ENCODE peak calls at places on chromosome 13, in seven cellular contexts. One of them, this sample, is unnamed.
A peak's percentile ranks its signal among the peaks of the same experiment; 100 is the strongest.

GRCh38 chr13:111604087-111604486 is 283.6 kb downstream of the TEX29 start:
- DNase-seq in neural progenitor cell: no peak
- DNase-seq in osteocyte: no peak
- DNase-seq in cardiac fibroblast: no peak
- DNase-seq in PC-9: no peak
- DNase-seq in RWPE1: no peak
- DNase-seq in mammary epithelial cell: no peak
- DNase-seq in this sample: no peak

GRCh38 chr13:112444416-112445399 is 68.6 kb downstream of the SPACA7 start:
- DNase-seq in RWPE1: no peak
- DNase-seq in mammary epithelial cell: no peak
- DNase-seq in neural progenitor cell: no peak
- DNase-seq in PC-9: no peak
- DNase-seq in cardiac fibroblast: no peak
- DNase-seq in osteocyte: peak; percentile 83
- DNase-seq in this sample: no peak

GRCh38 chr13:66835040-66835628 is 395.0 kb downstream of the PCDH9 start:
- DNase-seq in RWPE1: no peak
- DNase-seq in neural progenitor cell: peak; percentile 79
- DNase-seq in cardiac fibroblast: peak; percentile 67
- DNase-seq in PC-9: no peak
- DNase-seq in osteocyte: no peak
- DNase-seq in mammary epithelial cell: no peak
- DNase-seq in this sample: peak; percentile 66

GRCh38 chr13:30818323-30818960 is 83.1 kb downstream of the ALOX5AP start:
- DNase-seq in cardiac fibroblast: peak; percentile 97
- DNase-seq in RWPE1: peak; percentile 60
- DNase-seq in osteocyte: no peak
- DNase-seq in mammary epithelial cell: peak; percentile 71
- DNase-seq in PC-9: no peak
- DNase-seq in neural progenitor cell: no peak
- DNase-seq in this sample: no peak

GRCh38 chr13:99866781-99867180 is 104.8 kb downstream of the ZIC5 start:
- DNase-seq in mammary epithelial cell: no peak
- DNase-seq in cardiac fibroblast: no peak
- DNase-seq in osteocyte: no peak
- DNase-seq in neural progenitor cell: no peak
- DNase-seq in PC-9: no peak
- DNase-seq in RWPE1: no peak
- DNase-seq in this sample: no peak

GRCh38 chr13:41767801-41768200 is 193.1 kb downstream of the VWA8 start:
- DNase-seq in neural progenitor cell: no peak
- DNase-seq in RWPE1: no peak
- DNase-seq in cardiac fibroblast: peak; percentile 65
- DNase-seq in PC-9: no peak
- DNase-seq in osteocyte: no peak
- DNase-seq in mammary epithelial cell: no peak
- DNase-seq in this sample: no peak

GRCh38 chr13:113921763-113922162 is 52.1 kb downstream of the C13orf46 start:
- DNase-seq in PC-9: no peak
- DNase-seq in RWPE1: no peak
- DNase-seq in mammary epithelial cell: no peak
- DNase-seq in osteocyte: no peak
- DNase-seq in neural progenitor cell: no peak
- DNase-seq in cardiac fibroblast: no peak
- DNase-seq in this sample: no peak

GRCh38 chr13:46595136-46595917 is 42.4 kb downstream of the LRCH1 start:
- DNase-seq in neural progenitor cell: no peak
- DNase-seq in osteocyte: no peak
- DNase-seq in RWPE1: peak; percentile 70
- DNase-seq in cardiac fibroblast: peak; percentile 49
- DNase-seq in PC-9: peak; percentile 93
- DNase-seq in mammary epithelial cell: peak; percentile 82
- DNase-seq in this sample: no peak

GRCh38 chr13:109323338-109323737 is 463.0 kb downstream of the IRS2 start:
- DNase-seq in osteocyte: no peak
- DNase-seq in RWPE1: no peak
- DNase-seq in PC-9: no peak
- DNase-seq in neural progenitor cell: no peak
- DNase-seq in mammary epithelial cell: no peak
- DNase-seq in cardiac fibroblast: no peak
- DNase-seq in this sample: no peak

GRCh38 chr13:99086869-99087129 is 108.9 kb upstream of the DOCK9 start:
- DNase-seq in RWPE1: peak; percentile 40
- DNase-seq in cardiac fibroblast: no peak
- DNase-seq in PC-9: no peak
- DNase-seq in osteocyte: peak; percentile 85
- DNase-seq in neural progenitor cell: no peak
- DNase-seq in mammary epithelial cell: peak; percentile 42
- DNase-seq in this sample: no peak

GRCh38 chr13:38398810-38399493 is 49.3 kb downstream of the UFM1 start:
- DNase-seq in RWPE1: no peak
- DNase-seq in mammary epithelial cell: peak; percentile 95
- DNase-seq in cardiac fibroblast: peak; percentile 61
- DNase-seq in osteocyte: no peak
- DNase-seq in neural progenitor cell: no peak
- DNase-seq in PC-9: no peak
- DNase-seq in this sample: no peak

GRCh38 chr13:112178769-112179168 is 111.8 kb downstream of the SOX1 start:
- DNase-seq in neural progenitor cell: no peak
- DNase-seq in osteocyte: no peak
- DNase-seq in cardiac fibroblast: no peak
- DNase-seq in PC-9: no peak
- DNase-seq in RWPE1: no peak
- DNase-seq in mammary epithelial cell: no peak
- DNase-seq in this sample: no peak

GRCh38 chr13:30466358-30466714 is 600 bp upstream of the HMGB1 start:
- DNase-seq in RWPE1: peak; percentile 16
- DNase-seq in neural progenitor cell: peak; percentile 55
- DNase-seq in mammary epithelial cell: no peak
- DNase-seq in osteocyte: no peak
- DNase-seq in cardiac fibroblast: no peak
- DNase-seq in PC-9: no peak
- DNase-seq in this sample: no peak

GRCh38 chr13:33235078-33235477 is 50.5 kb downstream of the STARD13 start:
- DNase-seq in cardiac fibroblast: peak; percentile 44
- DNase-seq in osteocyte: no peak
- DNase-seq in neural progenitor cell: no peak
- DNase-seq in PC-9: peak; percentile 61
- DNase-seq in RWPE1: no peak
- DNase-seq in mammary epithelial cell: no peak
- DNase-seq in this sample: no peak

GRCh38 chr13:85638815-85639393 is 160.3 kb downstream of the SLITRK6 start:
- DNase-seq in osteocyte: no peak
- DNase-seq in RWPE1: no peak
- DNase-seq in neural progenitor cell: no peak
- DNase-seq in PC-9: no peak
- DNase-seq in mammary epithelial cell: no peak
- DNase-seq in cardiac fibroblast: no peak
- DNase-seq in this sample: no peak

GRCh38 chr13:43478178-43478577 is 308.6 kb downstream of the ENOX1 start:
- DNase-seq in RWPE1: no peak
- DNase-seq in cardiac fibroblast: no peak
- DNase-seq in neural progenitor cell: no peak
- DNase-seq in mammary epithelial cell: no peak
- DNase-seq in PC-9: no peak
- DNase-seq in osteocyte: no peak
- DNase-seq in this sample: no peak

GRCh38 chr13:99566125-99567083 is 65.1 kb downstream of the TM9SF2 start:
- DNase-seq in mammary epithelial cell: no peak
- DNase-seq in RWPE1: no peak
- DNase-seq in cardiac fibroblast: no peak
- DNase-seq in neural progenitor cell: no peak
- DNase-seq in PC-9: no peak
- DNase-seq in osteocyte: no peak
- DNase-seq in this sample: no peak

GRCh38 chr13:65656740-65657329 is 1573.3 kb downstream of the PCDH9 start:
- DNase-seq in PC-9: no peak
- DNase-seq in osteocyte: no peak
- DNase-seq in neural progenitor cell: no peak
- DNase-seq in mammary epithelial cell: no peak
- DNase-seq in RWPE1: peak; percentile 2
- DNase-seq in cardiac fibroblast: peak; percentile 43
- DNase-seq in this sample: no peak
- TF ChIP-seq CTCF in PC-9: peak; percentile 70
- TF ChIP-seq CTCF in osteocyte: peak; percentile 76
- TF ChIP-seq CTCF in neural progenitor cell: peak; percentile 61
- TF ChIP-seq CTCF in mammary epithelial cell: peak; percentile 60
- TF ChIP-seq CTCF in RWPE1: peak; percentile 68
- TF ChIP-seq CTCF in cardiac fibroblast: peak; percentile 63
- TF ChIP-seq CTCF in this sample: peak; percentile 47

GRCh38 chr13:78768950-78769349 is 110.0 kb upstream of the OBI1 start:
- DNase-seq in PC-9: no peak
- DNase-seq in mammary epithelial cell: no peak
- DNase-seq in cardiac fibroblast: no peak
- DNase-seq in RWPE1: no peak
- DNase-seq in osteocyte: no peak
- DNase-seq in neural progenitor cell: no peak
- DNase-seq in this sample: no peak

GRCh38 chr13:78762825-78763224 is 103.9 kb upstream of the OBI1 start:
- DNase-seq in neural progenitor cell: no peak
- DNase-seq in cardiac fibroblast: no peak
- DNase-seq in RWPE1: no peak
- DNase-seq in osteocyte: no peak
- DNase-seq in PC-9: no peak
- DNase-seq in mammary epithelial cell: no peak
- DNase-seq in this sample: no peak

GRCh38 chr13:78759704-78760103 is 100.7 kb upstream of the OBI1 start:
- DNase-seq in PC-9: no peak
- DNase-seq in RWPE1: no peak
- DNase-seq in osteocyte: no peak
- DNase-seq in cardiac fibroblast: no peak
- DNase-seq in neural progenitor cell: no peak
- DNase-seq in mammary epithelial cell: no peak
- DNase-seq in this sample: no peak

GRCh38 chr13:78764665-78765064 is 105.7 kb upstream of the OBI1 start:
- DNase-seq in RWPE1: no peak
- DNase-seq in PC-9: no peak
- DNase-seq in neural progenitor cell: peak; percentile 26
- DNase-seq in cardiac fibroblast: no peak
- DNase-seq in mammary epithelial cell: no peak
- DNase-seq in osteocyte: no peak
- DNase-seq in this sample: no peak
- TF ChIP-seq CTCF in RWPE1: no peak
- TF ChIP-seq CTCF in PC-9: no peak
- TF ChIP-seq CTCF in neural progenitor cell: peak; percentile 44
- TF ChIP-seq CTCF in cardiac fibroblast: no peak
- TF ChIP-seq CTCF in mammary epithelial cell: no peak
- TF ChIP-seq CTCF in osteocyte: no peak
- TF ChIP-seq CTCF in this sample: no peak

GRCh38 chr13:104314926-104315535 is 1248.8 kb upstream of the SLC10A2 start:
- DNase-seq in osteocyte: no peak
- DNase-seq in cardiac fibroblast: no peak
- DNase-seq in neural progenitor cell: no peak
- DNase-seq in PC-9: no peak
- DNase-seq in mammary epithelial cell: peak; percentile 28
- DNase-seq in RWPE1: no peak
- DNase-seq in this sample: no peak

GRCh38 chr13:104315606-104316005 is 1249.4 kb upstream of the SLC10A2 start:
- DNase-seq in RWPE1: peak; percentile 53
- DNase-seq in PC-9: peak; percentile 85
- DNase-seq in osteocyte: no peak
- DNase-seq in neural progenitor cell: no peak
- DNase-seq in cardiac fibroblast: peak; percentile 88
- DNase-seq in mammary epithelial cell: peak; percentile 84
- DNase-seq in this sample: no peak

GRCh38 chr13:104320446-104320845 is 1254.2 kb upstream of the SLC10A2 start:
- DNase-seq in RWPE1: no peak
- DNase-seq in osteocyte: no peak
- DNase-seq in PC-9: no peak
- DNase-seq in neural progenitor cell: no peak
- DNase-seq in mammary epithelial cell: no peak
- DNase-seq in cardiac fibroblast: peak; percentile 36
- DNase-seq in this sample: no peak

GRCh38 chr13:104321756-104322155 is 1255.5 kb upstream of the SLC10A2 start:
- DNase-seq in RWPE1: no peak
- DNase-seq in cardiac fibroblast: no peak
- DNase-seq in neural progenitor cell: no peak
- DNase-seq in PC-9: no peak
- DNase-seq in mammary epithelial cell: no peak
- DNase-seq in osteocyte: no peak
- DNase-seq in this sample: no peak

DNA sequence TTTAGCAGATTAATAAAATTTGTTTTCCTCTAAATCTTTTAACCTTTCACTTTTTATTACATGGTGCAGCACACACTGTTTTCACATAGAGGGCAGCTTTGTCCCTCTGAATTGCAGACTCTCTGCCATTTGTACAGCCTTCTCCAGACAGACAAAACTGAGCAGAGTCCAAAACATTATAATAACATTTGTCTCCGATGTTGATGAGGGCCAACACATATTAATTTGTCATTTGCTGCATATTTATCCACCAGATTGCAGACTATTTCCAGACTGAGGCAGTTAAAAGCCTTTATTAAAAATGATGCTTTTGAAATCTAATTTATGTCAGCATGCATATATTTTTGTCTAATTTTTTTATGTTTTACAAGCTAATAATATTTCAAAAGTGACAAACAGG is 1251.9 kb upstream of the SLC10A2 start:
- DNase-seq in mammary epithelial cell: peak; percentile 34
- DNase-seq in PC-9: no peak
- DNase-seq in RWPE1: no peak
- DNase-seq in osteocyte: no peak
- DNase-seq in cardiac fibroblast: peak; percentile 58
- DNase-seq in neural progenitor cell: peak; percentile 18
- DNase-seq in this sample: no peak
- TF ChIP-seq CTCF in mammary epithelial cell: peak; percentile 55
- TF ChIP-seq CTCF in PC-9: peak; percentile 55
- TF ChIP-seq CTCF in RWPE1: peak; percentile 50
- TF ChIP-seq CTCF in osteocyte: peak; percentile 72
- TF ChIP-seq CTCF in cardiac fibroblast: peak; percentile 52
- TF ChIP-seq CTCF in neural progenitor cell: peak; percentile 53
- TF ChIP-seq CTCF in this sample: peak; percentile 25

DNA sequence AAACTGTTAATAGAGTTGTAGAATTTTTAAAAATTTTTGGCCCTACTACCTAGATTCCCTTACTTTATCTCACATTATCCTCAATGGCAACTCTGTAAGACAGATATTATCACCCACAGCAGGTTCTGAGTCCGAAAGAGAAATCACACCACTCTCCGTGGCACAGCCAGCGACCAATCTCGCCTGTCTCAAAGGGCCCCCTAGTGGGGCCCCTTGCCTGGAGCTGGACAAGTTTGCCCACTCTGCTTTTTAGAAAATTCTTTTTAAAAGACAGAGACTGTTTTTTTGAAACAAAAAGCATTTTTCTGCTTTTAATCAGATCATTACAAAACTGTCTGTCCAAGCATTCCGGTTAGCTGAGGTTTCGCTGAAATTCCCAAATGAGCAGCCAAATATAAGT is 21.7 kb downstream of the PHF11 start:
- DNase-seq in cardiac fibroblast: peak; percentile 19
- DNase-seq in RWPE1: no peak
- DNase-seq in neural progenitor cell: peak; percentile 56
- DNase-seq in PC-9: no peak
- DNase-seq in osteocyte: no peak
- DNase-seq in mammary epithelial cell: no peak
- DNase-seq in this sample: peak; percentile 9
- TF ChIP-seq CTCF in cardiac fibroblast: peak; percentile 19
- TF ChIP-seq CTCF in RWPE1: no peak
- TF ChIP-seq CTCF in neural progenitor cell: peak; percentile 63
- TF ChIP-seq CTCF in PC-9: no peak
- TF ChIP-seq CTCF in osteocyte: peak; percentile 30
- TF ChIP-seq CTCF in mammary epithelial cell: peak; percentile 16
- TF ChIP-seq CTCF in this sample: peak; percentile 37

This sample was measured in nephron progenitor cell.